ENCODE peak calls at places on chromosomes 13 and 19, in ten cellular contexts. Z, J, S, M, K, N, I, E, A and B are unnamed samples.

GRCh38 chr19:47511681-47512080 is 3.2 kb downstream of the NAPA start:
- DNase-seq in M (no peak), J (peak), S (peak), N (no peak), Z (no peak), I (peak), E (no peak), A (no peak), K (peak), B (no peak)

GRCh38 chr13:51541037-51541436 is 43.2 kb upstream of the WDFY2 start:
- DNase-seq in S (no peak), E (no peak), A (no peak), M (no peak), N (no peak), K (no peak), I (no peak), J (no peak), Z (no peak), B (no peak)

GRCh38 chr19:388691-389090 is 20.3 kb downstream of the C2CD4C start:
- DNase-seq in J (no peak), K (no peak), I (no peak), M (no peak), N (no peak), A (no peak), S (no peak), E (no peak), Z (no peak), B (no peak)

GRCh38 chr19:46081928-46082727 is 41.3 kb upstream of the IGFL4 start:
- DNase-seq in J (no peak), E (peak), A (peak), N (peak), K (peak), M (no peak), I (no peak), S (no peak), Z (peak), B (peak)

GRCh38 chr19:18098891-18099622 is 1.5 kb downstream of the MAST3 start:
- DNase-seq in E (peak), K (no peak), S (no peak), N (no peak), M (no peak), Z (no peak), I (peak), J (no peak), A (no peak), B (no peak)

GRCh38 chr19:55641376-55642152 is 762 bp downstream of the ZNF580 start:
- DNase-seq in N (no peak), J (no peak), K (peak), S (no peak), E (peak), Z (no peak), A (no peak), I (no peak), M (peak), B (peak)

GRCh38 chr13:108958013-108958376 is 328.6 kb downstream of the MYO16 start:
- DNase-seq in A (no peak), J (no peak), E (no peak), Z (no peak), N (no peak), K (no peak), M (no peak), I (no peak), S (no peak), B (no peak)

GRCh38 chr19:42140125-42140754 is 8.0 kb upstream of the POU2F2 start:
- DNase-seq in A (peak), N (no peak), J (no peak), K (peak), E (peak), S (no peak), Z (peak), M (no peak), I (peak), B (peak)

GRCh38 chr13:51009597-51009996 is 100.0 kb downstream of the RNASEH2B start:
- DNase-seq in I (no peak), K (no peak), Z (no peak), S (no peak), J (no peak), N (no peak), E (no peak), M (no peak), A (no peak), B (no peak)

GRCh38 chr13:27744861-27745260 is 47.4 kb upstream of the GSX1 start:
- DNase-seq in I (no peak), A (no peak), E (peak), J (no peak), M (no peak), N (no peak), K (no peak), Z (no peak), S (no peak), B (no peak)

GRCh38 chr19:30691767-30692516 is 319.8 kb downstream of the ZNF536 start:
- DNase-seq in S (no peak), Z (no peak), M (no peak), A (no peak), K (no peak), I (no peak), E (no peak), J (no peak), N (no peak), B (no peak)

GRCh38 chr13:112690242-112690943 is 555 bp downstream of the ATP11A start:
- DNase-seq in J (no peak), A (peak), N (no peak), Z (no peak), E (peak), M (peak), K (peak), I (peak), S (no peak), B (peak)

GRCh38 chr19:1189419-1189818 is 15.4 kb upstream of the SBNO2 start:
- DNase-seq in S (no peak), K (peak), N (no peak), E (peak), J (no peak), Z (peak), I (no peak), M (no peak), A (no peak), B (no peak)

GRCh38 chr13:98484289-98485219 is 92.4 kb downstream of the STK24 start:
- DNase-seq in A (peak), E (peak), J (peak), Z (peak), I (peak), N (peak), K (peak), S (no peak), M (peak), B (peak)

GRCh38 chr13:112785419-112785856 is 95.6 kb downstream of the ATP11A start:
- DNase-seq in A (no peak), I (no peak), E (no peak), Z (no peak), S (no peak), J (no peak), K (no peak), M (no peak), N (no peak), B (no peak)

GRCh38 chr19:49057636-49058234 is at the start of gene CGB7:
- DNase-seq in A (no peak), J (peak), S (no peak), E (peak), M (no peak), I (peak), Z (peak), N (peak), K (peak), B (peak)

GRCh38 chr19:19578241-19578640 is 40.2 kb downstream of the CILP2 start:
- DNase-seq in S (no peak), K (no peak), I (no peak), E (no peak), J (no peak), M (no peak), A (no peak), Z (no peak), N (no peak), B (no peak)

GRCh38 chr19:42345191-42345812 is 19.9 kb downstream of the MEGF8 start:
- DNase-seq in J (no peak), A (no peak), N (no peak), S (no peak), I (no peak), E (no peak), K (peak), M (no peak), Z (no peak), B (peak)

GRCh38 chr13:73998631-73999030 is 135.6 kb downstream of the KLF12 start:
- DNase-seq in M (no peak), E (no peak), K (no peak), S (no peak), Z (no peak), A (no peak), I (no peak), J (no peak), N (no peak), B (no peak)

GRCh38 chr13:72983085-72983768 is 75.6 kb upstream of the KLF5 start:
- DNase-seq in Z (no peak), M (no peak), N (peak), E (no peak), A (no peak), S (peak), J (no peak), K (peak), I (no peak), B (peak)

GRCh38 chr19:47819841-47820244 is 1.9 kb upstream of the CRX start:
- DNase-seq in I (no peak), K (no peak), A (no peak), S (no peak), E (peak), J (no peak), N (no peak), Z (no peak), M (no peak), B (no peak)

GRCh38 chr13:113746143-113746525 is 12.9 kb upstream of the TMEM255B start:
- DNase-seq in I (no peak), J (no peak), M (no peak), S (no peak), N (no peak), E (no peak), K (no peak), A (no peak), Z (no peak), B (no peak)

GRCh38 chr13:30114586-30115256 is 192.6 kb downstream of the KATNAL1 start:
- DNase-seq in K (peak), N (peak), I (peak), E (peak), M (peak), A (peak), Z (peak), S (no peak), J (peak), B (peak)

GRCh38 chr13:44879452-44880058 is 109.7 kb downstream of the NUFIP1 start:
- DNase-seq in K (peak), M (no peak), E (no peak), I (no peak), S (no peak), Z (peak), A (peak), J (no peak), N (peak), B (peak)

GRCh38 chr13:62973804-62974203 is 1558.2 kb upstream of the PCDH20 start:
- DNase-seq in K (no peak), I (no peak), A (no peak), N (no peak), E (no peak), M (no peak), Z (no peak), S (no peak), J (no peak), B (no peak)

GRCh38 chr19:10299545-10300458 is 9.8 kb downstream of the ZGLP1 start:
- DNase-seq in M (no peak), I (no peak), Z (no peak), E (no peak), K (no peak), N (no peak), S (no peak), A (peak), J (no peak), B (no peak)

GRCh38 chr13:21733475-21734311 is 62.8 kb downstream of the FGF9 start:
- DNase-seq in E (peak), N (no peak), A (no peak), K (no peak), Z (no peak), J (no peak), I (no peak), S (no peak), M (no peak), B (no peak)

GRCh38 chr13:114108894-114109293 is 23.5 kb downstream of the RASA3 start:
- DNase-seq in A (no peak), M (no peak), E (no peak), S (no peak), N (no peak), Z (no peak), K (no peak), I (peak), J (peak), B (no peak)

GRCh38 chr13:28239374-28239773 is 101.0 kb downstream of the PAN3 start:
- DNase-seq in J (no peak), I (no peak), E (no peak), S (no peak), M (no peak), K (peak), Z (no peak), N (no peak), A (no peak), B (no peak)

GRCh38 chr13:93080587-93080986 is 146.0 kb upstream of the GPC6 start:
- DNase-seq in N (no peak), E (no peak), K (peak), A (no peak), I (no peak), M (no peak), Z (peak), S (no peak), J (no peak), B (peak)

GRCh38 chr13:101139076-101139475 is 277.2 kb downstream of the NALCN start:
- DNase-seq in N (no peak), K (no peak), S (no peak), M (no peak), I (no peak), E (no peak), A (no peak), Z (no peak), J (no peak), B (peak)

GRCh38 chr19:31330761-31331160 is 18.5 kb downstream of the TSHZ3 start:
- DNase-seq in E (no peak), Z (no peak), N (no peak), J (no peak), K (no peak), M (no peak), S (no peak), A (no peak), I (no peak), B (no peak)

GRCh38 chr19:20558571-20558970 is 7.0 kb downstream of the ZNF737 start:
- DNase-seq in S (no peak), N (no peak), E (no peak), A (no peak), J (no peak), M (no peak), Z (no peak), K (no peak), I (no peak), B (no peak)

GRCh38 chr19:55242517-55242916 is 14.0 kb upstream of the TMEM86B start:
- DNase-seq in Z (no peak), J (no peak), I (no peak), K (no peak), S (no peak), M (no peak), A (no peak), E (no peak), N (no peak), B (no peak)

GRCh38 chr19:29882719-29883105 is 59.3 kb upstream of the URI1 start:
- DNase-seq in M (no peak), I (no peak), N (no peak), K (no peak), J (no peak), S (no peak), E (no peak), A (no peak), Z (no peak), B (no peak)

GRCh38 chr13:63274772-63275171 is 1859.1 kb upstream of the PCDH20 start:
- DNase-seq in N (no peak), I (no peak), M (no peak), E (no peak), Z (no peak), K (no peak), A (no peak), S (no peak), J (no peak), B (no peak)

GRCh38 chr13:65653548-65654078 is 1576.5 kb downstream of the PCDH9 start:
- DNase-seq in S (no peak), I (no peak), J (no peak), A (no peak), N (no peak), Z (no peak), M (no peak), K (no peak), E (no peak), B (no peak)

DNA sequence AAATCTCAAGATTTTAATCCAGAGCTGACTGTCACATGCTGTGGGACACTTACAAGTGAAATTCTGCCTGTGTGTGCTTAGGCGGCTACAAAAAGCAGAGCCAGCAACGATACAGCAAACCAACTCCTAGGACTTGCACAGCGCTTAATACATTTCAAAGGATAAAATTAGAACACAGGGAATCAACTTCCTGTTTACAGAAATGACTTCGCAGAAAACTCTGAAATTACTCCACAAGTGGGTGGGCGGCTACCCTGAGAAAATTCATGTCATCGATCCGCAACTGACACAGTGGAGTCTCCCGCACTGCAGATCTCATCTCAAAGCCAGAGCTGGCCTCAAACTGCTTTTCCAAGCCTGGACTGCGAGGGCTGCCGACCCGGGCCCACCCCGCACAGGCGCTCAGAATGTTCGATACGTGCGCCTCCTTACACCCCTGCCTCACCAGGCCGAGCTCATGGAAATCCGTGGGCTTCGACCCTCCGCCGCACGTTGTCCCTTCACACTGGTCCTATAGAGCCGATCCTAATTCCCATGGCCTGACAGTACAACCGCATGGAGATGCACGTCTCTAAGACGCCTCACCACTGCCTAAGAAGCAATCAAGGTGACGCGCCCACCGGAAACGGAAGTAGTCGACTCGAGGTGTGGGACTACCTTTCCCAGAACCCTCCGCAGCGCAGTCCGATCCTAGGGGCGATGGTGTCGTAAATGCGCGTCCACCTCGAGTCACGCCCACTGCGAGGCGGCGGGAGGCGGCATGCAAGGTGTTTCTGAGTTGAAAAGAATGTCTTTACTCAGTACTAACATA is at the start of gene ZNF229:
- DNase-seq in J (peak), A (peak), M (peak), K (peak), S (peak), Z (peak), E (peak), N (peak), I (peak), B (peak)
- TF ChIP-seq CTCF in J (no peak), A (no peak), M (no peak), K (no peak), S (no peak), Z (no peak), E (no peak), N (no peak), I (no peak), B (no peak)

GRCh38 chr13:24540236-24541126 is 27.9 kb upstream of the PARP4 start:
- DNase-seq in E (peak), K (no peak), Z (no peak), M (no peak), N (peak), S (no peak), I (no peak), A (no peak), J (no peak), B (no peak)
- TF ChIP-seq CTCF in E (peak), K (peak), Z (peak), M (no peak), N (peak), S (peak), I (no peak), A (no peak), J (no peak), B (peak)

GRCh38 chr13:36190771-36191170 is 23.6 kb downstream of the SOHLH2 start:
- DNase-seq in Z (no peak), N (no peak), E (no peak), A (no peak), M (no peak), I (no peak), K (no peak), S (no peak), J (no peak), B (no peak)
- TF ChIP-seq CTCF in Z (no peak), N (no peak), E (no peak), A (no peak), M (no peak), I (no peak), K (no peak), S (no peak), J (no peak), B (no peak)

DNA sequence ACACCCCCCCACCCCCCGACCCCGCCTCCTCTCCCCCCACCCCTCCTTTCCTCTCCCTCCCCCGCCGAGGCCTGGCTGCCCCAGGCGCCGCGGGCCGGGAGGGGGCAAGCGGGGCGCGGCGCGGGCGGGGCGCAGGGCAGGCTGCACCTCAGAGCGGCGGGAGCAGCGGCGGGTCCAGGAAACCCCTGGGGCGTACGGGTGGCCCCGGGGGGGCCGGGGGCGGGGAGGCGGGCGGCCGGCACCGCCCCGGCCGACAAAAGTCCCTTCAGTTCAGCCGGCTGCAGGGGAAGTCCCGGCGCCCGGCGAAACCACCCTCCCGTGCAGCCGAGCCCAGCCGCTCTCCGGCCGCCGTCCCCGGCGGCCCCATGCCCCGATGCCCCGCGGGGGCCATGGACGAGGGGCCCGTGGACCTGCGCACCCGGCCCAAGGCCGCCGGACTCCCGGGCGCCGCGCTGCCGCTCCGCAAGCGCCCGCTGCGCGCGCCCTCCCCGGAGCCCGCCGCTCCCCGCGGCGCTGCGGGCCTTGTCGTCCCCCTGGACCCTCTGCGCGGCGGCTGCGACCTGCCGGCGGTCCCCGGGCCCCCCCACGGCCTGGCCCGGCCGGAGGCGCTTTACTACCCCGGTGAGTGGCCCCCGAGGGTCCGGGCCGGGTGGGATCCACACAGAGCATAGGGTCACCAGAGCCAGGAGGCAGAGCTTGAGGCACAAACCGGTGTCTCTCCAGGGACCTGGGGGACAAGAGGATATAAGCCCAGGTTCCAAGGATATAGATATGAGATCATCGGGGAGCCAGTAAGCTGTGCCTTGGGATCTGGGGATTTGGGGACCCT is at the start of gene BCL3:
- DNase-seq in A (peak), N (peak), S (no peak), I (peak), J (peak), M (no peak), K (no peak), E (peak), Z (peak), B (no peak)
- TF ChIP-seq CTCF in A (no peak), N (no peak), S (no peak), I (no peak), J (no peak), M (no peak), K (no peak), E (no peak), Z (no peak), B (no peak)